ENCODE peak calls at places on chromosome 10, in four cellular contexts. M, Q, G and S are unnamed samples.
A peak's percentile ranks its signal among the peaks of the same experiment; 100 is the strongest.

GRCh38 chr10:132921818-132922807 is 20.3 kb downstream of the CFAP46 start:
- DNase-seq in M (no peak), G (no peak), Q (peak; percentile 23), S (no peak)

GRCh38 chr10:61992683-61993629 is 91.5 kb downstream of the ARID5B start:
- DNase-seq in M (no peak), G (no peak), Q (no peak), S (peak; percentile 42)

GRCh38 chr10:4477664-4478063 is 348.3 kb upstream of the AKR1E2 start:
- DNase-seq in M (no peak), G (no peak), Q (no peak), S (no peak)

GRCh38 chr10:123459371-123460224 is 206.6 kb upstream of the GPR26 start:
- DNase-seq in M (no peak), Q (no peak), G (no peak), S (no peak)

GRCh38 chr10:63522129-63522687 is 1.0 kb downstream of the REEP3 start:
- DNase-seq in Q (peak; percentile 30), M (no peak), G (no peak), S (no peak)

GRCh38 chr10:14952851-14953451 is 945 bp downstream of the DCLRE1C start:
- DNase-seq in Q (no peak), G (no peak), M (peak; percentile 18), S (no peak)

GRCh38 chr10:30647089-30647488 is 17.5 kb upstream of the LYZL2 start:
- DNase-seq in M (no peak), G (no peak), Q (no peak), S (no peak)

GRCh38 chr10:133177380-133178157 is 17.6 kb downstream of the KNDC1 start:
- DNase-seq in Q (no peak), G (no peak), M (no peak), S (no peak)

GRCh38 chr10:44125879-44126675 is 258.8 kb downstream of the CXCL12 start:
- DNase-seq in G (no peak), M (no peak), Q (no peak), S (no peak)

GRCh38 chr10:72932259-72933015 is 22.2 kb downstream of the PLA2G12B start:
- DNase-seq in M (no peak), Q (no peak), G (no peak), S (no peak)

GRCh38 chr10:77388571-77388970 is 249.0 kb downstream of the KCNMA1 start:
- DNase-seq in G (no peak), M (no peak), Q (no peak), S (no peak)

GRCh38 chr10:132487241-132488135 is 50.1 kb upstream of the INPP5A start:
- DNase-seq in Q (no peak), G (no peak), M (peak; percentile 10), S (no peak)

GRCh38 chr10:87753995-87754866 is 63.8 kb downstream of the ATAD1 start:
- DNase-seq in M (no peak), G (no peak), Q (no peak), S (no peak)

GRCh38 chr10:127064474-127064873 is 131.9 kb downstream of the INSYN2A start:
- DNase-seq in G (no peak), M (no peak), Q (no peak), S (no peak)

GRCh38 chr10:90447836-90448235 is 410.0 kb downstream of the HTR7 start:
- DNase-seq in G (no peak), M (no peak), Q (no peak), S (no peak)

GRCh38 chr10:103157246-103157645 is 35.8 kb downstream of the NT5C2 start:
- DNase-seq in G (no peak), M (no peak), Q (no peak), S (no peak)
- TF ChIP-seq CREM in G (no peak), M (no peak), Q (no peak), S (no peak)

GRCh38 chr10:104908581-104908980 is 267.5 kb downstream of the SORCS3 start:
- DNase-seq in Q (no peak), G (no peak), M (no peak), S (no peak)

GRCh38 chr10:104907509-104907908 is 266.4 kb downstream of the SORCS3 start:
- DNase-seq in G (no peak), Q (no peak), M (no peak), S (no peak)

GRCh38 chr10:104910712-104911111 is 269.6 kb downstream of the SORCS3 start:
- DNase-seq in M (no peak), Q (no peak), G (no peak), S (no peak)

GRCh38 chr10:104903433-104903832 is 262.3 kb downstream of the SORCS3 start:
- DNase-seq in Q (no peak), M (no peak), G (no peak), S (no peak)

DNA sequence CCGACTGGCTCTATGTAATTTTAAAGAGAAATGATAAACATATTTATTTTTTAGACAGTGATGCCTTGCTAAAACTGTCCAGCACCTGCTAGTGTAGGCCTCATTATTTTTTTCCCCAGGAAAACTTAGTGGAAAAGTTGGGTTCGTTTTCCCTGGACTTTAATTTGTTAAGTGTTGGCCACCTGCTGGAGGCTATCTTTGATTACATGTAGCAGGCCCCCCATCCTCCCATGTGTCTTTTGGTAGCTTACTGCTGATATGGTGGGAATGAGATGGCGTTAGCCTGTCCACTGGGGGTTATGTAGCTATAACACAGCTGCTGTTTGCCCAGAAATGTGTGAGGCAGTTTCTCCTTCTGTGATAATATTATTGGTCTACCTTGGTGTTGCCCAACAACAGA is 265.0 kb downstream of the SORCS3 start:
- DNase-seq in Q (no peak), M (no peak), G (no peak), S (no peak)
- TF ChIP-seq CREM in Q (no peak), M (no peak), G (no peak), S (no peak)

GRCh38 chr10:60313589-60313952 is 76.1 kb downstream of the ANK3 start:
- DNase-seq in G (no peak), Q (no peak), M (no peak), S (no peak)

GRCh38 chr10:60316029-60316428 is 73.6 kb downstream of the ANK3 start:
- DNase-seq in M (no peak), Q (no peak), G (no peak), S (no peak)

GRCh38 chr10:60312818-60313588 is 76.7 kb downstream of the ANK3 start:
- DNase-seq in M (no peak), Q (peak; percentile 26), G (no peak), S (no peak)

GRCh38 chr10:60315311-60315710 is 74.4 kb downstream of the ANK3 start:
- DNase-seq in M (no peak), G (no peak), Q (no peak), S (no peak)

DNA sequence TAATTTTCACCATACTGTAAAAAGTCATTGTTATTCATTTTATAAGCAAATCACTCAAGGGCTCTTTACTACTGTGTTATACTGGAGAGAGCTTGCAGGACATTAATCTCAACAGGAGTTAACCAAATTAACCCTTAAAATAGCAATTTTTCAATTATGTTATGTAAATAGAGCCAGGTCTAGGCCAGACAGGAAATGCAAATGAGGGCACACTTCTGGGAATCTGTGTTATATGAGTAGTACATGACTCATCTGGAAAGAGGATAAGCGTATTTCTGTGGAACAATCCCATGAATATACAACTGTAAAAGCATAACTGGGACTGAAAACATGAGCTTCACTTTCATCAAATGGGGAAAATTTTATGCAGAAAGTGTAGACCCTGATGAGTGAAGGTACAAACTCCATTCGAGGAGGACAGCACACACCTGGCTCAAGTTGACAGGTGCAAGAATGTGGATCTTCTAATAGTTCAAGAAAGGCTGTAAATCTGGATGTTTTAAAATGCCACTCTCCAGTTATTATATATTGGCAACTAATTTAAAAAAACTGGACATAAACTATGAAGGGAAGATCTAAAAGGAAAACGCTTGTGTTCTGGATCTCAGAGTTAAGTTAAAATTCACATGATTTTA is 75.3 kb downstream of the ANK3 start:
- DNase-seq in G (no peak), Q (no peak), M (no peak), S (no peak)
- TF ChIP-seq CREM in G (no peak), Q (peak; percentile 33), M (no peak), S (no peak)

GRCh38 chr10:110376021-110376773 is 71.5 kb upstream of the SMNDC1 start:
- DNase-seq in G (peak; percentile 43), M (no peak), Q (peak; percentile 27), S (no peak)
- TF ChIP-seq CREM in G (no peak), M (no peak), Q (no peak), S (no peak)

GRCh38 chr10:104128214-104128613 is 6.2 kb downstream of the SFR1 start:
- DNase-seq in Q (no peak), M (no peak), G (no peak), S (no peak)
- TF ChIP-seq CREM in Q (no peak), M (no peak), G (no peak), S (no peak)